ENCODE peak calls at places on chromosomes 4 and X, in nine cellular contexts. N is brain microvascular endothelial cell, Z is AG10803, S is SK-N-SH, V is hepatocyte, X is bronchial epithelial cell, I is lower leg skin, F is uterus, P is ascending aorta. K is an unnamed sample.

GRCh38 chr4:39067451-39067850 is 5.4 kb downstream of the KLHL5 start:
- DNase-seq in N (no peak), Z (no peak), S (no peak), V (no peak), X (no peak), I (no peak), F (no peak), P (no peak), K (no peak)

GRCh38 chrX:40877869-40878268 is 142.5 kb upstream of the MED14 start:
- DNase-seq in N (no peak), Z (peak; percentile 31), S (peak; percentile 19), V (no peak), X (peak; percentile 23), I (no peak), F (no peak), P (no peak), K (peak; percentile 57)

GRCh38 chr4:38591617-38592337 is 72.2 kb upstream of the KLF3 start:
- DNase-seq in N (no peak), Z (no peak), S (no peak), V (no peak), X (peak; percentile 64), I (no peak), F (peak; percentile 76), P (no peak), K (peak; percentile 42)

GRCh38 chr4:4574052-4574451 is 32.2 kb upstream of the STX18 start:
- DNase-seq in N (no peak), Z (no peak), S (no peak), V (no peak), X (no peak), I (no peak), F (no peak), P (no peak), K (no peak)

GRCh38 chr4:123898941-123899666 is 502.5 kb downstream of the SPRY1 start:
- DNase-seq in N (no peak), Z (no peak), S (no peak), V (no peak), X (no peak), I (no peak), F (no peak), P (no peak), K (no peak)

GRCh38 chrX:72238183-72238582 is 644 bp downstream of the ERCC6L start:
- DNase-seq in N (no peak), Z (no peak), S (no peak), V (no peak), X (no peak), I (no peak), F (no peak), P (no peak), K (no peak)

GRCh38 chrX:107551546-107551945 is 76.8 kb upstream of the PRPS1 start:
- DNase-seq in N (no peak), Z (no peak), S (no peak), V (no peak), X (no peak), I (no peak), F (no peak), P (no peak), K (no peak)

GRCh38 chr4:85180533-85180932 is 214.0 kb upstream of the WDFY3 start:
- DNase-seq in N (no peak), Z (no peak), S (no peak), V (no peak), X (no peak), I (no peak), F (no peak), P (no peak), K (no peak)

GRCh38 chrX:54494970-54495813 is 842 bp downstream of the FGD1 start:
- DNase-seq in N (no peak), Z (peak; percentile 28), S (peak; percentile 73), V (peak; percentile 45), X (no peak), I (no peak), F (peak; percentile 33), P (no peak), K (peak; percentile 28)

GRCh38 chrX:25600776-25601175 is 537.4 kb upstream of the MAGEB18 start:
- DNase-seq in N (peak; percentile 43), Z (no peak), S (no peak), V (no peak), X (no peak), I (no peak), F (no peak), P (no peak), K (no peak)

GRCh38 chrX:132615396-132616131 is 126.7 kb upstream of the MBNL3 start:
- DNase-seq in N (peak; percentile 34), Z (peak; percentile 15), S (no peak), V (peak; percentile 70), X (peak; percentile 74), I (no peak), F (peak; percentile 76), P (no peak), K (peak; percentile 73)

GRCh38 chrX:99939883-99940232 is 470.2 kb downstream of the PCDH19 start:
- DNase-seq in N (no peak), Z (no peak), S (no peak), V (no peak), X (no peak), I (no peak), F (no peak), P (no peak), K (no peak)

GRCh38 chr4:84497220-84497834 is 1.8 kb downstream of the NKX6-1 start:
- DNase-seq in N (no peak), Z (peak; percentile 8), S (peak; percentile 46), V (no peak), X (no peak), I (no peak), F (peak; percentile 16), P (no peak), K (no peak)

GRCh38 chrX:31540313-31540712 is 468.5 kb upstream of the FTHL17 start:
- DNase-seq in N (no peak), Z (no peak), S (no peak), V (no peak), X (no peak), I (no peak), F (no peak), P (no peak), K (peak; percentile 14)

GRCh38 chr4:145907827-145908226 is 30.8 kb downstream of the ZNF827 start:
- DNase-seq in N (no peak), Z (peak; percentile 31), S (no peak), V (no peak), X (no peak), I (no peak), F (no peak), P (no peak), K (peak; percentile 34)

GRCh38 chr4:11765849-11766453 is 337.3 kb upstream of the HS3ST1 start:
- DNase-seq in N (peak; percentile 9), Z (no peak), S (peak; percentile 26), V (peak; percentile 66), X (peak; percentile 67), I (no peak), F (no peak), P (no peak), K (peak; percentile 31)

DNA sequence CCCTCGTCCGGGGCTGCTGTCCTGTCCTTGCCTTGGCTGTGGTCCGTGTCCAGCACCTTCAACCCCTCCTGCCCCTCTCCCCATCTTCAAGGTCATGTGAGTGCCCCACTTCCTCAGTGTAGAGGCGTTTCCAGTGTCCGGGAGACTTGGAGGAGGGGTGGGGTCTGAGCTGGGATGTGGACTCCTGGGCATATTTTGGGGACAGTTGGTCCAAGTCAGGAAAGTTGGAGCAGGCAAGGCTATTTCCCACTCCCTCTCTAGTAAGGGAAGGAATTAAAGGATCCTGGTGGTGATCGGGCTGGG is 3.0 kb downstream of the PCGF3 start:
- DNase-seq in N (no peak), Z (no peak), S (no peak), V (no peak), X (no peak), I (no peak), F (no peak), P (no peak), K (no peak)
- H3K4me3 ChIP-seq in N (no peak overlapping the region), Z (peak overlapping the region; percentile 17), S (no peak overlapping the region), V (no peak overlapping the region), X (no peak overlapping the region), I (no peak overlapping the region), F (no peak overlapping the region), P (peak overlapping the region; percentile 17), K (peak overlapping the region; percentile 6)

DNA sequence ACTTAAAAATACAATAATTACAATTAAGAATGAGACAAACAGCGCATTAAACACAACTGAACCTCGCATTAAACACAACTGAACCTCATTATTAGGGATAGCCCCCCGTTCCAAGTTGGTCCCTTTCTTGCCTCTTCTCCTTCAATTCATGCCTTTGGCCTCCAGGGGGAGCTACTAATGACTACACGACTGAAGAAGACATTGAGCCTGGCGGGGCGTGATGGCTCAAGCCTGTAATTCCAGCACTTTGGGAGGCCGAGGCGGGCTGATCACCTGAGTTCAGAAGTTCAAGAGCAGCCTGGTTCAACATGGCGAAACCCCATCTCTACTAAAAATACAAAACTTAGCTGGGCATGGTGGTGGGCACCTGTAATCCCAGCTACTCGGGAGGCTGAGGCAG is 56.4 kb upstream of the NWD2 start:
- DNase-seq in N (no peak), Z (no peak), S (peak; percentile 3), V (no peak), X (no peak), I (no peak), F (no peak), P (no peak), K (no peak)
- TF ChIP-seq CTCF in N (no peak), Z (no peak), S (peak; percentile 45), V (peak; percentile 6), X (no peak), I (no peak), F (no peak), P (no peak), K (no peak)

DNA sequence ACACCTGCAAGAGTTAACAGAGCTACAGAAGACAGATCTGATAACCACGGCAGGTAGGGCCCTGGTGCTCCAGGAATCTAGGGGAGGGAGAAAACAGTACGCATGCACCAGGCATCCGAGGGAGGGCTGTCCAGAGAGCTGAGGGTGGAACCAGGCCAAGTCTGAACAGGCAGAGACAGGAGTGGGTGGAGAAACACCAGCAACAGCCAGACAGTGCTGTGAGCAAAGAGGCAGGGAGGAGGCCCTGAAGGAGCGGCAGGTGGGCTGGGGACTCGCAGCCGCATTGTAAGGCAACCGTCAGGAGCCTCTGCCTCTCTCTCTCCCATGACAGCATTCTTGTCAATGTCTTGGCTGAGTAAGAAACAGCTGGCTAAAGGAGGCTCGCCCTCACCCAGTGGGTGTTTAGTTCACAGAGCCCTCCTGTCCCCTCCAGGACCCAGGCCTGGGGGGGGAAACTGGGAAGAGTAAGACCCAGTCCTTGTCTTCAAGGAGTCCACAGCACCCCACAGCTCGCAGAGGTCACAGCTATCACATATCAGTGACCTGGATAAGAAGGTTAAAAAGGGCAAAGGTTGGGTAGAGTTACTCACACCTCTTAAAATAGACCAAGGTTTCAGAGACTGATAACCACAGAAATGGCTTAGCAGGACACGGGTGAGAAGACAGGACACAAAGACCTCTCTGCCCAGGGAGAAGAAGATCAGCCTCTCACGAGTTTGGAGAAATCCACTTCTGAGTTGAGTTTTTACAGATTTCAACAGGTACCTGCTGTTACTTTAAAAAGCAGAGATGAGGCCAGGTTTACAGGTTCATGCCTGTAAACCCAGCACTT is 10.5 kb downstream of the ACSL1 start:
- DNase-seq in N (peak; percentile 80), Z (peak; percentile 59), S (peak; percentile 78), V (peak; percentile 92), X (peak; percentile 96), I (peak; percentile 94), F (peak; percentile 85), P (peak; percentile 80), K (peak; percentile 78)
- H3K4me3 ChIP-seq in N (peak overlapping the region; percentile 5), Z (peak overlapping the region; percentile 5), S (no peak overlapping the region), V (no peak overlapping the region), X (peak overlapping the region; percentile 29), I (no peak overlapping the region), F (no peak overlapping the region), P (peak overlapping the region; percentile 32), K (no peak overlapping the region)

GRCh38 chr4:52535793-52536192 is 123.3 kb downstream of the USP46 start:
- DNase-seq in N (no peak), Z (no peak), S (no peak), V (no peak), X (no peak), I (no peak), F (no peak), P (no peak), K (no peak)

GRCh38 chr4:52529983-52530382 is 129.1 kb downstream of the USP46 start:
- DNase-seq in N (no peak), Z (no peak), S (no peak), V (no peak), X (no peak), I (no peak), F (no peak), P (no peak), K (no peak)
- TF ChIP-seq CTCF in N (peak; percentile 2), Z (no peak), S (no peak), V (no peak), X (no peak), I (no peak), F (no peak), P (no peak), K (no peak)